ENCODE peak calls at places on chromosomes 16 and 17, in six cellular contexts. J is CD8-positive, alpha-beta T cell; Z is tibial nerve; M is adrenal gland; I is endothelial cell of umbilical vein; G is lower leg skin. V is an unnamed sample.

GRCh38 chr17:36942031-36942599 is 4.8 kb downstream of the LHX1 start:
- DNase-seq in I (no peak), G (no peak), Z (no peak), J (no peak), M (no peak), V (no peak)

GRCh38 chr17:9729034-9729650 is 62.2 kb downstream of the DHRS7C start:
- DNase-seq in I (peak; percentile 7), Z (peak; percentile 30), J (no peak), G (no peak), M (peak; percentile 25), V (no peak)

GRCh38 chr16:69179255-69180010 is 7.5 kb upstream of the SNTB2 start:
- DNase-seq in I (peak; percentile 89), M (peak; percentile 95), G (peak; percentile 83), J (no peak), Z (peak; percentile 85), V (no peak)

GRCh38 chr17:32947736-32948135 is 19.8 kb downstream of the TMEM98 start:
- DNase-seq in G (no peak), Z (no peak), M (no peak), J (no peak), I (no peak), V (no peak)

GRCh38 chr17:13671341-13671740 is 69.6 kb upstream of the HS3ST3A1 start:
- DNase-seq in J (no peak), M (no peak), G (no peak), I (no peak), Z (no peak), V (no peak)

GRCh38 chr17:19713462-19713861 is 2.9 kb downstream of the SLC47A2 start:
- DNase-seq in Z (no peak), J (no peak), M (no peak), G (no peak), I (no peak), V (peak; percentile 49)

GRCh38 chr17:47676510-47676909 is 17.5 kb upstream of the TBKBP1 start:
- DNase-seq in M (no peak), I (no peak), Z (no peak), G (no peak), J (no peak), V (no peak)

GRCh38 chr17:16027708-16028584 is 28.3 kb downstream of the TTC19 start:
- DNase-seq in Z (no peak), J (no peak), I (peak; percentile 87), M (peak; percentile 52), G (no peak), V (no peak)

GRCh38 chr17:1989135-1989534 is 36.0 kb downstream of the RTN4RL1 start:
- DNase-seq in I (no peak), J (no peak), Z (peak; percentile 18), G (peak; percentile 63), M (peak; percentile 80), V (no peak)

GRCh38 chr16:79190542-79190941 is 410.0 kb downstream of the MAF start:
- DNase-seq in M (no peak), I (no peak), Z (no peak), J (no peak), G (no peak), V (no peak)

GRCh38 chr17:55242481-55242880 is 22.3 kb upstream of the HLF start:
- DNase-seq in Z (no peak), G (no peak), M (no peak), J (no peak), I (no peak), V (no peak)

GRCh38 chr16:68227183-68227793 is 8.6 kb downstream of the ESRP2 start:
- DNase-seq in M (no peak), I (no peak), J (no peak), Z (no peak), G (no peak), V (no peak)

GRCh38 chr17:28878158-28878910 is 19.2 kb downstream of the FLOT2 start:
- DNase-seq in J (no peak), G (no peak), M (no peak), I (no peak), Z (no peak), V (no peak)

GRCh38 chr17:2025220-2025621 is at the start of gene RTN4RL1:
- DNase-seq in Z (peak; percentile 46), M (peak; percentile 84), G (peak; percentile 79), J (peak; percentile 78), I (no peak), V (no peak)

GRCh38 chr17:80481284-80482057 is 5.1 kb upstream of the NPTX1 start:
- DNase-seq in I (no peak), Z (no peak), J (no peak), G (no peak), M (peak; percentile 62), V (no peak)

GRCh38 chr16:86256995-86257394 is 253.3 kb upstream of the FOXF1 start:
- DNase-seq in M (no peak), G (no peak), I (no peak), Z (no peak), J (no peak), V (no peak)

GRCh38 chr16:89534147-89534788 is 26.1 kb downstream of the SPG7 start:
- DNase-seq in G (peak; percentile 45), M (no peak), I (peak; percentile 63), J (peak; percentile 73), Z (peak; percentile 30), V (no peak)

GRCh38 chr16:69448470-69449193 is 24.2 kb downstream of the CYB5B start:
- DNase-seq in J (no peak), M (no peak), Z (no peak), G (no peak), I (peak; percentile 55), V (no peak)

GRCh38 chr17:21146362-21147021 is 19.7 kb downstream of the DHRS7B start:
- DNase-seq in Z (no peak), M (no peak), G (no peak), J (no peak), I (no peak), V (no peak)

GRCh38 chr17:21143695-21144094 is 16.9 kb downstream of the DHRS7B start:
- DNase-seq in J (no peak), M (no peak), G (no peak), Z (no peak), I (no peak), V (no peak)

GRCh38 chr17:21140911-21141310 is 14.1 kb downstream of the DHRS7B start:
- DNase-seq in J (no peak), I (no peak), M (no peak), G (no peak), Z (no peak), V (no peak)
- H3K4me3 ChIP-seq in J (no peak overlapping the region), I (no peak overlapping the region), M (no peak overlapping the region), G (no peak overlapping the region), Z (no peak overlapping the region), V (no peak overlapping the region)

DNA sequence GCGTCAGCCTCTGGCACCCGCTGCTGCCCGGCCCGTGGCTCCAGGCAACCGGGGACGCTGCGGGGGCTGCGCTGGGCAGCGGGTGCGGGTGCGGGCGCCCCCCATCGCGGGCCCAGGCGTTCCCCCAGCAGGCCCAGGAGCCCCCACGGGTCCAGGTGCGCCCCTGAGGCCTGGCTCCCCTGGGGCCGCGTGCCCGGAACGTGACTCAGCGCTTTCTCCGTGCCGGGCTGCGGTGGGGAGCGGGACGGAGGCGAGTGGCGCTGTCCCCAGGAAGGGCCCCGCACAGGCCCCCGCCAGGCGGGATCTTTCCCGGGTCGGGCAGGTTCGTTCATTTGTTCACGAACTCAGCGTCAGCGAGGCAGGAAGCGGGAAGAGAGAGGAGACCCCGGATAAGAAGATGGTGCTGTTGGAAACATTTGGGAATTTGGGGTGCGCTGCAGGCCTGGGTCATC is 18.4 kb upstream of the EXOC7 start:
- DNase-seq in J (peak; percentile 63), I (no peak), Z (no peak), M (no peak), G (no peak), V (no peak)
- H3K4me3 ChIP-seq in J (peak overlapping the region; percentile 49), I (no peak overlapping the region), Z (peak overlapping the region; percentile 51), M (peak overlapping the region; percentile 41), G (no peak overlapping the region), V (peak overlapping the region; percentile 71)

DNA sequence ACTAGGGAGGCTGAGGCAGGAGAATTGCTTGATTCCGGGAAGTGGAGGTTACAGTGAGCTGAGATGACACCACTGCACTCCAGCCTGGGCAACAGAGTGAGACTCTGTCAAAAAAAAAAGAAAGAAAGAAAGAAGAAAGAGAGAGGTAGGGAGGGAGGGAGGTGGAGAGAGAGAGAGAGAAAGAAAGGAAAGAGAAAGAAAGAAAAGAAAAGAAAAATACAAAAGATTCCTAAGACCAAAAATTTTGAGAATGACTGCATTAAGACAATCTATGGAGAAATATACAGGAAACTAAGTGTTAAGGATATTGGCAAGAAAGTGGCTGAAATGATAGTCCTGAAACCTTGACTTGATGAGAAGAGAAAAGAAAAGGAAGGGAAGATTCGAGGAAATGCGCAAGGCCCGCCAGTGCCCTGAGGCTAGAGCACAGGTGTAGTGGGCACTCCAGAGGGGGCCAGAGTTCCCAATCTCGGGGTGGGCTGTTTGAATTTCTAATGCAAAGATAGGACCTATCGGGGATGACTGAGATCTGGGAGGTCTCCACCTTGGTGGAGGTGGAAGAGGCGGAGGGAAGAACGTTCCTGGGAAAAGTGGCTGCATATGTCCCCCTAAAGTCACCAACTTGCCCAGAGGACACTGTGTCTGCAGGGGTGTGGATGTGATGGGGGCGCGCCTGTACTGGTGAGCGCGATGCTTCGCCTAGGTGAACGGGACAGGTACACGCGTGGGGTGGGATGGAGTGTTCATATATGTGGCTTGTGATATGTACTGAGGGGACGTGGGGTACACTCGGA is 654 bp upstream of the SCNN1B start:
- DNase-seq in G (no peak), J (no peak), M (no peak), I (no peak), Z (no peak), V (no peak)
- H3K4me3 ChIP-seq in G (no peak overlapping the region), J (no peak overlapping the region), M (no peak overlapping the region), I (no peak overlapping the region), Z (no peak overlapping the region), V (peak overlapping the region; percentile 46)

GRCh38 chr16:20897897-20898296 is 2.3 kb downstream of the DCUN1D3 start:
- DNase-seq in G (no peak), I (no peak), Z (no peak), M (no peak), J (no peak), V (no peak)
- H3K4me3 ChIP-seq in G (no peak overlapping the region), I (no peak overlapping the region), Z (peak overlapping the region; percentile 63), M (peak overlapping the region; percentile 68), J (no peak overlapping the region), V (peak overlapping the region; percentile 95)

GRCh38 chr16:11624645-11625607 is 38.2 kb upstream of the LITAF start:
- DNase-seq in M (no peak), J (no peak), G (no peak), Z (no peak), I (no peak), V (no peak)
- H3K4me3 ChIP-seq in M (no peak overlapping the region), J (no peak overlapping the region), G (no peak overlapping the region), Z (no peak overlapping the region), I (no peak overlapping the region), V (no peak overlapping the region)

GRCh38 chr16:23998771-23999170 is 163.0 kb downstream of the PRKCB start:
- DNase-seq in I (no peak), G (no peak), Z (no peak), M (no peak), J (peak; percentile 19), V (no peak)

GRCh38 chr16:23996258-23996955 is 160.6 kb downstream of the PRKCB start:
- DNase-seq in J (no peak), M (no peak), I (no peak), Z (no peak), G (no peak), V (no peak)

GRCh38 chr16:23991044-23991443 is 155.3 kb downstream of the PRKCB start:
- DNase-seq in I (no peak), J (no peak), G (no peak), M (no peak), Z (no peak), V (no peak)

GRCh38 chr16:23990507-23990906 is 154.7 kb downstream of the PRKCB start:
- DNase-seq in J (no peak), Z (no peak), M (no peak), I (no peak), G (no peak), V (no peak)

GRCh38 chr16:23994615-23995014 is 158.8 kb downstream of the PRKCB start:
- DNase-seq in I (no peak), G (no peak), Z (no peak), J (no peak), M (no peak), V (no peak)
- H3K4me3 ChIP-seq in I (no peak overlapping the region), G (no peak overlapping the region), Z (no peak overlapping the region), J (no peak overlapping the region), M (no peak overlapping the region), V (no peak overlapping the region)

V was measured in coronary artery.